ENCODE peak calls at places on chromosomes 16 and 17, in five cellular contexts. M is left ventricle myocardium inferior, K is adrenal gland, X is stomach, J is A673. Q is an unnamed sample.
A peak's percentile ranks its signal among the peaks of the same experiment; 100 is the strongest.

GRCh38 chr17:163514-164103 is 17.8 kb downstream of the DOC2B start:
- DNase-seq in M (no peak), X (no peak), J (no peak), K (no peak), Q (peak; percentile 50)

GRCh38 chr17:35087731-35088646 is 24.5 kb upstream of the RFFL start:
- DNase-seq in M (peak; percentile 46), X (peak; percentile 58), J (no peak), K (peak; percentile 65), Q (peak; percentile 71)

GRCh38 chr16:14202697-14203096 is 131.6 kb downstream of the MRTFB start:
- DNase-seq in M (no peak), J (no peak), K (peak; percentile 33), X (no peak), Q (peak; percentile 3)

GRCh38 chr17:44105483-44105882 is 18.0 kb downstream of the HDAC5 start:
- DNase-seq in K (no peak), X (no peak), J (no peak), M (no peak), Q (peak; percentile 86)

GRCh38 chr17:51263001-51263400 is 2.7 kb downstream of the UTP18 start:
- DNase-seq in K (no peak), J (no peak), X (no peak), M (no peak), Q (no peak)

GRCh38 chr17:72890711-72891110 is 201.8 kb downstream of the SLC39A11 start:
- DNase-seq in M (no peak), K (no peak), J (no peak), X (no peak), Q (no peak)

GRCh38 chr16:84795338-84796053 is 24.3 kb upstream of the CRISPLD2 start:
- DNase-seq in X (peak; percentile 43), M (peak; percentile 78), J (no peak), K (peak; percentile 62), Q (no peak)

GRCh38 chr16:20203277-20203676 is 124.0 kb downstream of the GP2 start:
- DNase-seq in K (no peak), M (no peak), X (no peak), J (no peak), Q (no peak)

GRCh38 chr16:19135896-19136438 is 22.2 kb downstream of the ITPRIPL2 start:
- DNase-seq in X (peak; percentile 36), K (no peak), M (peak; percentile 43), J (no peak), Q (no peak)

GRCh38 chr17:57329380-57330214 is 73.3 kb downstream of the MSI2 start:
- DNase-seq in J (no peak), K (peak; percentile 72), M (no peak), X (no peak), Q (peak; percentile 5)
- H3K4me1 ChIP-seq in J (peaks cover 13% of the 10 kb centered on the region), K (peaks cover 27% of the 10 kb centered on the region), M (peaks cover 58% of the 10 kb centered on the region), X (no peaks in the 10 kb centered on the region), Q (peaks cover 38% of the 10 kb centered on the region)

GRCh38 chr17:47955497-47956461 is 1.9 kb downstream of the PRR15L start:
- DNase-seq in K (no peak), X (peak; percentile 94), M (no peak), J (no peak), Q (no peak)
- H3K27ac ChIP-seq in K (no peak overlapping the region), X (peak overlapping the region; percentile 80), M (no peak overlapping the region), J (no peak overlapping the region), Q (no peak overlapping the region)

GRCh38 chr17:41728056-41728455 is 6.4 kb downstream of the HAP1 start:
- DNase-seq in J (no peak), X (no peak), K (no peak), M (no peak), Q (no peak)

GRCh38 chr17:41723801-41724475 is 10.5 kb downstream of the HAP1 start:
- DNase-seq in J (no peak), X (no peak), M (no peak), K (no peak), Q (no peak)

GRCh38 chr17:41730479-41730878 is 4.0 kb downstream of the HAP1 start:
- DNase-seq in X (no peak), K (no peak), M (no peak), J (no peak), Q (no peak)

GRCh38 chr17:41724476-41725030 is 9.9 kb downstream of the HAP1 start:
- DNase-seq in J (no peak), X (no peak), K (no peak), M (no peak), Q (no peak)

DNA sequence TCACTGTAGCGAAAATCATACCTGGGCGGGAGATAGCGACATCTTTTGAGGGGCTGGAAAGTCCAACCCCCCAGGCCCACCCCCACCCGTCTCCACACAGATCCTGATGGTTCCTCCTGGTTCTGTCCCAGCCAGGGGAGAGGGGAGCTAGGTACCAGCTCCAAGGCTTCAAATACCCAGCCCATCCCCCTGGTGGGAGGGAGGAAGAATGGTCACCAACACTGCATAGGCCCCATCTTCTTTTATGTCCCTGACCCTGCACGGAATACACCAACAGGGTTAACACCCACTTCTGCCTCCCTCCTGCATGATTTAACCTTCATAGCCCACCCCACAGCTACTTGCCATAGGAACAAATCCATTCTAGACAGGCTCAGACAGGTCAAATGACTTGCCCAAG is 9.3 kb downstream of the HAP1 start:
- DNase-seq in K (no peak), X (no peak), J (no peak), M (no peak), Q (no peak)
- H3K4me1 ChIP-seq in K (no peaks in the 10 kb centered on the region), X (no peaks in the 10 kb centered on the region), J (no peaks in the 10 kb centered on the region), M (no peaks in the 10 kb centered on the region), Q (peaks cover 3% of the 10 kb centered on the region)

GRCh38 chr17:53627511-53627910 is 195.2 kb upstream of the KIF2B start:
- DNase-seq in X (no peak), M (no peak), K (no peak), J (peak; percentile 19), Q (no peak)
- H3K27ac ChIP-seq in X (no peak overlapping the region), M (no peak overlapping the region), K (no peak overlapping the region), J (no peak overlapping the region), Q (peak overlapping the region; percentile 15)

GRCh38 chr16:2473425-2473926 is 1.5 kb upstream of the TBC1D24 start:
- DNase-seq in M (no peak), X (no peak), J (no peak), K (no peak), Q (no peak)

GRCh38 chr16:2471016-2471652 is at the start of gene NTN3:
- DNase-seq in X (no peak), M (no peak), J (peak; percentile 67), K (peak; percentile 24), Q (peak; percentile 68)

GRCh38 chr16:2472885-2473284 is 1.8 kb downstream of the NTN3 start:
- DNase-seq in M (no peak), X (no peak), J (no peak), K (no peak), Q (no peak)

GRCh38 chr16:2471653-2472487 is 773 bp downstream of the NTN3 start:
- DNase-seq in K (no peak), J (no peak), M (no peak), X (no peak), Q (no peak)

DNA sequence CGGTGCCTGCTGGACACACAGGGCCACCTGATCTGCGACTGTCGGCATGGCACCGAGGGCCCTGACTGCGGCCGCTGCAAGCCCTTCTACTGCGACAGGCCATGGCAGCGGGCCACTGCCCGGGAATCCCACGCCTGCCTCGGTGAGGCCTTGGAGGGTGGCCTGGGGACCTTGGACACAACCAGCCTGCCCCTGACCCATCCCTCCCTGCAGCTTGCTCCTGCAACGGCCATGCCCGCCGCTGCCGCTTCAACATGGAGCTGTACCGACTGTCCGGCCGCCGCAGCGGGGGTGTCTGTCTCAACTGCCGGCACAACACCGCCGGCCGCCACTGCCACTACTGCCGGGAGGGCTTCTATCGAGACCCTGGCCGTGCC is 1.4 kb downstream of the NTN3 start:
- DNase-seq in X (no peak), J (no peak), K (no peak), M (no peak), Q (no peak)
- H3K4me1 ChIP-seq in X (peaks cover 78% of the 10 kb centered on the region), J (peaks cover 64% of the 10 kb centered on the region), K (peaks cover 37% of the 10 kb centered on the region), M (peaks cover 79% of the 10 kb centered on the region), Q (peaks cover 36% of the 10 kb centered on the region)

DNA sequence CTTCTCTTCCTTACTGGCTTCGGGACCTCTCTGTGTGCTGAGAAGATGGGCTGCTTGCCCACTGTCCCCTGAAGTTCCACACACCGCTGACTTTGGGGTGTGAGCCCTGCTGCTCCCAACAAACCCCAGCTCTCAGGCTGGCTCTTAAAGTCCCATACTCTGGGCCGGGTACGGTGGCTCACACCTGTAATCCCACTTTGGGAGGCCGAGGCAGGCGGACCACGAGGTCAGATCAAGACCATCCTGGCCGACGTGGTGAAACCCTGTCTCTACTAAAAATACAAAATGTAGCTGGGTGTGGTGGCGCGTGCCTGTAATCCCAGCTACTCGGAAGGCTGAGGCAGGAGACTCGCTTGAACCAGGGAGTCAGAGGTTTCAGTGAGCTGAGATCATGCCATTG is 17.2 kb downstream of the CD7 start:
- DNase-seq in X (no peak), M (no peak), J (no peak), K (no peak), Q (no peak)
- H3K27ac ChIP-seq in X (no peak overlapping the region), M (no peak overlapping the region), J (no peak overlapping the region), K (no peak overlapping the region), Q (no peak overlapping the region)

DNA sequence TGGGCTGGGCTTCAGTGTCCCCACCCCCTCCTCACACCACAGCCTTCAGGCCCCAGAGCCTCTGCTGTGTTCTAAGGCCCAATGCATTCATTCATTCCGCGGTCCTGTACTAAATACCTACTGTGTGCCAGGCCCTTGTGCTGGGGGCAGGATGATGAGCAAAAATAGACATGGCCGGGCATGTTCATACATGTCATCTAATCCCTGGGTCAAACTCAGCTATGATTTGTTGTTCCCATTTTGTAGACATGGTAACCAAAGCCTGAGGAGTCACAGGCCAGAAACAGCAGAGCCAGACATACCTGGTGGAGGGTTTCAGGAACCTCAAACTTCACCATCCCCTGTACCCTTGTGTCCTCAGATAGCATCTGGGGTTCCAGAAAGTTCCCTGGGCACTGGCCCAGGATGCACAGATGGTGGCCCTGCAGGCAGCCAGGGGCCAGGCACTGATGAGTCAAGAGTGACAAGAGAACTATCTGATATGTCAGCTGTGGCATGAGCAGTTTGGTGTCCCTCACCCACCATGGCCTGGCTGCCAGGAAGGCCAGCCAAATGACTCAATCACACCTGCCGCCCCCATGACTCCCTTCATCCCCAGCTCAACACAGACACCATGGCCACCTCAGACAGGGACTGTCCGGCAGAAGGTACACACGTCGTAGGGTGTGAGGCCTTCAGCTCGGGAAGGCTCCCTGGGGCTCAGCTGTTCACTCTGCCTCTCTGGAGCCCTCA is 2.7 kb upstream of the RRAD start:
- DNase-seq in M (no peak), J (no peak), X (no peak), K (peak; percentile 63), Q (peak; percentile 54)
- H3K4me1 ChIP-seq in M (peaks cover 80% of the 10 kb centered on the region), J (peaks cover 11% of the 10 kb centered on the region), X (peaks cover 25% of the 10 kb centered on the region), K (peaks cover 24% of the 10 kb centered on the region), Q (peaks cover 37% of the 10 kb centered on the region)

GRCh38 chr16:638034-638543 is 2.0 kb upstream of the METTL26 start:
- DNase-seq in X (no peak), M (no peak), K (peak; percentile 90), J (no peak), Q (no peak)
- H3K27ac ChIP-seq in X (peak overlapping the region; percentile 73), M (peak overlapping the region; percentile 99), K (peak overlapping the region; percentile 98), J (no peak overlapping the region), Q (no peak overlapping the region)

Q was measured in SJCRH30.